ENCODE peak calls at places on chromosomes 16 and 17, in ten cellular contexts. One of them, this sample, is unnamed.

GRCh38 chr16:4556112-4556511 is at the start of gene C16orf96:
- DNase-seq in uterus: no peak
- DNase-seq in heart right ventricle: no peak
- DNase-seq in lower leg skin: no peak
- DNase-seq in activated B cell treated with CpG ODN at 0.5 μM for 24 hours: no peak
- DNase-seq in HFFc6: peak
- DNase-seq in AG04450: no peak
- DNase-seq in glutamatergic neuron: no peak
- DNase-seq in astrocyte of the spinal cord: no peak
- DNase-seq in right lobe of liver: no peak
- DNase-seq in this sample: no peak

GRCh38 chr16:66845080-66845410 is 831 bp downstream of the CA7 start:
- DNase-seq in uterus: peak
- DNase-seq in heart right ventricle: no peak
- DNase-seq in lower leg skin: no peak
- DNase-seq in activated B cell treated with CpG ODN at 0.5 μM for 24 hours: no peak
- DNase-seq in HFFc6: no peak
- DNase-seq in AG04450: no peak
- DNase-seq in glutamatergic neuron: no peak
- DNase-seq in astrocyte of the spinal cord: no peak
- DNase-seq in right lobe of liver: no peak
- DNase-seq in this sample: no peak

GRCh38 chr16:87552772-87553171 is 49.5 kb upstream of the JPH3 start:
- DNase-seq in uterus: no peak
- DNase-seq in heart right ventricle: no peak
- DNase-seq in lower leg skin: no peak
- DNase-seq in activated B cell treated with CpG ODN at 0.5 μM for 24 hours: no peak
- DNase-seq in HFFc6: no peak
- DNase-seq in AG04450: no peak
- DNase-seq in glutamatergic neuron: no peak
- DNase-seq in astrocyte of the spinal cord: no peak
- DNase-seq in right lobe of liver: no peak
- DNase-seq in this sample: no peak

GRCh38 chr17:14144513-14144912 is 75.2 kb downstream of the COX10 start:
- DNase-seq in uterus: no peak
- DNase-seq in heart right ventricle: no peak
- DNase-seq in lower leg skin: no peak
- DNase-seq in activated B cell treated with CpG ODN at 0.5 μM for 24 hours: no peak
- DNase-seq in HFFc6: no peak
- DNase-seq in AG04450: no peak
- DNase-seq in glutamatergic neuron: no peak
- DNase-seq in astrocyte of the spinal cord: no peak
- DNase-seq in right lobe of liver: no peak
- DNase-seq in this sample: no peak

GRCh38 chr16:69108069-69108904 is 2.8 kb downstream of the HAS3 start:
- DNase-seq in uterus: no peak
- DNase-seq in heart right ventricle: no peak
- DNase-seq in lower leg skin: no peak
- DNase-seq in activated B cell treated with CpG ODN at 0.5 μM for 24 hours: no peak
- DNase-seq in HFFc6: no peak
- DNase-seq in AG04450: no peak
- DNase-seq in glutamatergic neuron: no peak
- DNase-seq in astrocyte of the spinal cord: no peak
- DNase-seq in right lobe of liver: no peak
- DNase-seq in this sample: no peak

GRCh38 chr16:74773431-74774222 is 993 bp downstream of the FA2H start:
- DNase-seq in uterus: no peak
- DNase-seq in heart right ventricle: no peak
- DNase-seq in lower leg skin: no peak
- DNase-seq in activated B cell treated with CpG ODN at 0.5 μM for 24 hours: no peak
- DNase-seq in HFFc6: no peak
- DNase-seq in AG04450: no peak
- DNase-seq in glutamatergic neuron: no peak
- DNase-seq in astrocyte of the spinal cord: no peak
- DNase-seq in right lobe of liver: no peak
- DNase-seq in this sample: no peak

GRCh38 chr17:76048711-76049110 is 21.6 kb upstream of the EVPL start:
- DNase-seq in uterus: no peak
- DNase-seq in heart right ventricle: no peak
- DNase-seq in lower leg skin: no peak
- DNase-seq in activated B cell treated with CpG ODN at 0.5 μM for 24 hours: no peak
- DNase-seq in HFFc6: peak
- DNase-seq in AG04450: no peak
- DNase-seq in glutamatergic neuron: no peak
- DNase-seq in astrocyte of the spinal cord: peak
- DNase-seq in right lobe of liver: no peak
- DNase-seq in this sample: no peak

GRCh38 chr16:16029431-16030011 is 80.1 kb downstream of the ABCC1 start:
- DNase-seq in uterus: no peak
- DNase-seq in heart right ventricle: no peak
- DNase-seq in lower leg skin: no peak
- DNase-seq in activated B cell treated with CpG ODN at 0.5 μM for 24 hours: no peak
- DNase-seq in HFFc6: peak
- DNase-seq in AG04450: no peak
- DNase-seq in glutamatergic neuron: no peak
- DNase-seq in astrocyte of the spinal cord: no peak
- DNase-seq in right lobe of liver: no peak
- DNase-seq in this sample: no peak

GRCh38 chr17:50157891-50158290 is 7.4 kb upstream of the PPP1R9B start:
- DNase-seq in uterus: no peak
- DNase-seq in heart right ventricle: no peak
- DNase-seq in lower leg skin: no peak
- DNase-seq in activated B cell treated with CpG ODN at 0.5 μM for 24 hours: no peak
- DNase-seq in HFFc6: no peak
- DNase-seq in AG04450: no peak
- DNase-seq in glutamatergic neuron: no peak
- DNase-seq in astrocyte of the spinal cord: no peak
- DNase-seq in right lobe of liver: no peak
- DNase-seq in this sample: no peak

GRCh38 chr16:31206776-31207175 is 4.2 kb upstream of the PYCARD start:
- DNase-seq in uterus: no peak
- DNase-seq in heart right ventricle: no peak
- DNase-seq in lower leg skin: no peak
- DNase-seq in activated B cell treated with CpG ODN at 0.5 μM for 24 hours: no peak
- DNase-seq in HFFc6: no peak
- DNase-seq in AG04450: no peak
- DNase-seq in glutamatergic neuron: no peak
- DNase-seq in astrocyte of the spinal cord: no peak
- DNase-seq in right lobe of liver: no peak
- DNase-seq in this sample: no peak

GRCh38 chr16:740459-740763 is 386 bp downstream of the CIAO3 start:
- DNase-seq in uterus: no peak
- DNase-seq in heart right ventricle: no peak
- DNase-seq in lower leg skin: no peak
- DNase-seq in activated B cell treated with CpG ODN at 0.5 μM for 24 hours: no peak
- DNase-seq in HFFc6: no peak
- DNase-seq in AG04450: no peak
- DNase-seq in glutamatergic neuron: no peak
- DNase-seq in astrocyte of the spinal cord: no peak
- DNase-seq in right lobe of liver: no peak
- DNase-seq in this sample: no peak

GRCh38 chr17:77494664-77495435 is 354.1 kb downstream of the SEC14L1 start:
- DNase-seq in uterus: peak
- DNase-seq in heart right ventricle: peak
- DNase-seq in lower leg skin: peak
- DNase-seq in activated B cell treated with CpG ODN at 0.5 μM for 24 hours: peak
- DNase-seq in HFFc6: peak
- DNase-seq in AG04450: peak
- DNase-seq in glutamatergic neuron: peak
- DNase-seq in astrocyte of the spinal cord: peak
- DNase-seq in right lobe of liver: peak
- DNase-seq in this sample: peak

GRCh38 chr17:45162022-45162687 is 480 bp downstream of the HEXIM2 start:
- DNase-seq in uterus: no peak
- DNase-seq in heart right ventricle: peak
- DNase-seq in lower leg skin: no peak
- DNase-seq in activated B cell treated with CpG ODN at 0.5 μM for 24 hours: no peak
- DNase-seq in HFFc6: no peak
- DNase-seq in AG04450: no peak
- DNase-seq in glutamatergic neuron: no peak
- DNase-seq in astrocyte of the spinal cord: no peak
- DNase-seq in right lobe of liver: no peak
- DNase-seq in this sample: no peak

GRCh38 chr16:55543470-55543869 is 23.0 kb upstream of the CAPNS2 start:
- DNase-seq in uterus: no peak
- DNase-seq in heart right ventricle: no peak
- DNase-seq in lower leg skin: no peak
- DNase-seq in activated B cell treated with CpG ODN at 0.5 μM for 24 hours: no peak
- DNase-seq in HFFc6: peak
- DNase-seq in AG04450: no peak
- DNase-seq in glutamatergic neuron: no peak
- DNase-seq in astrocyte of the spinal cord: peak
- DNase-seq in right lobe of liver: no peak
- DNase-seq in this sample: no peak
- TF ChIP-seq CTCF in uterus: peak
- TF ChIP-seq CTCF in heart right ventricle: peak
- TF ChIP-seq CTCF in lower leg skin: no peak
- TF ChIP-seq CTCF in activated B cell treated with CpG ODN at 0.5 μM for 24 hours: no peak
- TF ChIP-seq CTCF in HFFc6: peak
- TF ChIP-seq CTCF in AG04450: peak
- TF ChIP-seq CTCF in glutamatergic neuron: peak
- TF ChIP-seq CTCF in astrocyte of the spinal cord: peak
- TF ChIP-seq CTCF in right lobe of liver: peak
- TF ChIP-seq CTCF in this sample: peak

GRCh38 chr16:85444879-85445778 is 168.0 kb upstream of the GSE1 start:
- DNase-seq in uterus: no peak
- DNase-seq in heart right ventricle: no peak
- DNase-seq in lower leg skin: no peak
- DNase-seq in activated B cell treated with CpG ODN at 0.5 μM for 24 hours: no peak
- DNase-seq in HFFc6: no peak
- DNase-seq in AG04450: no peak
- DNase-seq in glutamatergic neuron: no peak
- DNase-seq in astrocyte of the spinal cord: no peak
- DNase-seq in right lobe of liver: no peak
- DNase-seq in this sample: no peak
- TF ChIP-seq CTCF in uterus: no peak
- TF ChIP-seq CTCF in heart right ventricle: no peak
- TF ChIP-seq CTCF in lower leg skin: no peak
- TF ChIP-seq CTCF in activated B cell treated with CpG ODN at 0.5 μM for 24 hours: no peak
- TF ChIP-seq CTCF in HFFc6: no peak
- TF ChIP-seq CTCF in AG04450: no peak
- TF ChIP-seq CTCF in glutamatergic neuron: no peak
- TF ChIP-seq CTCF in astrocyte of the spinal cord: no peak
- TF ChIP-seq CTCF in right lobe of liver: no peak
- TF ChIP-seq CTCF in this sample: no peak

GRCh38 chr17:2935622-2936021 is 127.8 kb downstream of the OR1D5 start:
- DNase-seq in uterus: no peak
- DNase-seq in heart right ventricle: no peak
- DNase-seq in lower leg skin: no peak
- DNase-seq in activated B cell treated with CpG ODN at 0.5 μM for 24 hours: no peak
- DNase-seq in HFFc6: no peak
- DNase-seq in AG04450: no peak
- DNase-seq in glutamatergic neuron: no peak
- DNase-seq in astrocyte of the spinal cord: no peak
- DNase-seq in right lobe of liver: no peak
- DNase-seq in this sample: no peak

GRCh38 chr17:2936771-2937321 is 126.6 kb downstream of the OR1D5 start:
- DNase-seq in uterus: no peak
- DNase-seq in heart right ventricle: no peak
- DNase-seq in lower leg skin: no peak
- DNase-seq in activated B cell treated with CpG ODN at 0.5 μM for 24 hours: no peak
- DNase-seq in HFFc6: no peak
- DNase-seq in AG04450: no peak
- DNase-seq in glutamatergic neuron: no peak
- DNase-seq in astrocyte of the spinal cord: no peak
- DNase-seq in right lobe of liver: no peak
- DNase-seq in this sample: no peak

GRCh38 chr17:2936351-2936750 is 127.1 kb downstream of the OR1D5 start:
- DNase-seq in uterus: no peak
- DNase-seq in heart right ventricle: no peak
- DNase-seq in lower leg skin: no peak
- DNase-seq in activated B cell treated with CpG ODN at 0.5 μM for 24 hours: no peak
- DNase-seq in HFFc6: no peak
- DNase-seq in AG04450: no peak
- DNase-seq in glutamatergic neuron: no peak
- DNase-seq in astrocyte of the spinal cord: no peak
- DNase-seq in right lobe of liver: no peak
- DNase-seq in this sample: no peak

GRCh38 chr17:2939714-2940351 is 123.6 kb downstream of the OR1D5 start:
- DNase-seq in uterus: no peak
- DNase-seq in heart right ventricle: peak
- DNase-seq in lower leg skin: no peak
- DNase-seq in activated B cell treated with CpG ODN at 0.5 μM for 24 hours: no peak
- DNase-seq in HFFc6: no peak
- DNase-seq in AG04450: no peak
- DNase-seq in glutamatergic neuron: no peak
- DNase-seq in astrocyte of the spinal cord: no peak
- DNase-seq in right lobe of liver: no peak
- DNase-seq in this sample: no peak

GRCh38 chr17:2937331-2938003 is 125.9 kb downstream of the OR1D5 start:
- DNase-seq in uterus: no peak
- DNase-seq in heart right ventricle: no peak
- DNase-seq in lower leg skin: no peak
- DNase-seq in activated B cell treated with CpG ODN at 0.5 μM for 24 hours: no peak
- DNase-seq in HFFc6: peak
- DNase-seq in AG04450: no peak
- DNase-seq in glutamatergic neuron: no peak
- DNase-seq in astrocyte of the spinal cord: no peak
- DNase-seq in right lobe of liver: no peak
- DNase-seq in this sample: no peak
- TF ChIP-seq CTCF in uterus: no peak
- TF ChIP-seq CTCF in heart right ventricle: no peak
- TF ChIP-seq CTCF in lower leg skin: no peak
- TF ChIP-seq CTCF in activated B cell treated with CpG ODN at 0.5 μM for 24 hours: no peak
- TF ChIP-seq CTCF in HFFc6: peak
- TF ChIP-seq CTCF in AG04450: peak
- TF ChIP-seq CTCF in glutamatergic neuron: no peak
- TF ChIP-seq CTCF in astrocyte of the spinal cord: peak
- TF ChIP-seq CTCF in right lobe of liver: no peak
- TF ChIP-seq CTCF in this sample: no peak

GRCh38 chr17:78815696-78816095 is 24.9 kb downstream of the USP36 start:
- DNase-seq in uterus: no peak
- DNase-seq in heart right ventricle: no peak
- DNase-seq in lower leg skin: no peak
- DNase-seq in activated B cell treated with CpG ODN at 0.5 μM for 24 hours: no peak
- DNase-seq in HFFc6: no peak
- DNase-seq in AG04450: no peak
- DNase-seq in glutamatergic neuron: no peak
- DNase-seq in astrocyte of the spinal cord: no peak
- DNase-seq in right lobe of liver: no peak
- DNase-seq in this sample: no peak

GRCh38 chr17:78817123-78817522 is 23.5 kb downstream of the USP36 start:
- DNase-seq in uterus: no peak
- DNase-seq in heart right ventricle: no peak
- DNase-seq in lower leg skin: no peak
- DNase-seq in activated B cell treated with CpG ODN at 0.5 μM for 24 hours: no peak
- DNase-seq in HFFc6: no peak
- DNase-seq in AG04450: no peak
- DNase-seq in glutamatergic neuron: no peak
- DNase-seq in astrocyte of the spinal cord: no peak
- DNase-seq in right lobe of liver: no peak
- DNase-seq in this sample: no peak

GRCh38 chr17:78808106-78808635 is 26.1 kb upstream of the CYTH1 start:
- DNase-seq in uterus: no peak
- DNase-seq in heart right ventricle: no peak
- DNase-seq in lower leg skin: no peak
- DNase-seq in activated B cell treated with CpG ODN at 0.5 μM for 24 hours: no peak
- DNase-seq in HFFc6: peak
- DNase-seq in AG04450: no peak
- DNase-seq in glutamatergic neuron: no peak
- DNase-seq in astrocyte of the spinal cord: no peak
- DNase-seq in right lobe of liver: no peak
- DNase-seq in this sample: no peak

GRCh38 chr17:78818152-78818846 is 22.3 kb downstream of the USP36 start:
- DNase-seq in uterus: no peak
- DNase-seq in heart right ventricle: no peak
- DNase-seq in lower leg skin: no peak
- DNase-seq in activated B cell treated with CpG ODN at 0.5 μM for 24 hours: no peak
- DNase-seq in HFFc6: no peak
- DNase-seq in AG04450: no peak
- DNase-seq in glutamatergic neuron: no peak
- DNase-seq in astrocyte of the spinal cord: no peak
- DNase-seq in right lobe of liver: peak
- DNase-seq in this sample: no peak

GRCh38 chr17:78812849-78813248 is 27.8 kb downstream of the USP36 start:
- DNase-seq in uterus: no peak
- DNase-seq in heart right ventricle: no peak
- DNase-seq in lower leg skin: no peak
- DNase-seq in activated B cell treated with CpG ODN at 0.5 μM for 24 hours: no peak
- DNase-seq in HFFc6: no peak
- DNase-seq in AG04450: no peak
- DNase-seq in glutamatergic neuron: no peak
- DNase-seq in astrocyte of the spinal cord: no peak
- DNase-seq in right lobe of liver: peak
- DNase-seq in this sample: no peak
- TF ChIP-seq CTCF in uterus: no peak
- TF ChIP-seq CTCF in heart right ventricle: no peak
- TF ChIP-seq CTCF in lower leg skin: no peak
- TF ChIP-seq CTCF in activated B cell treated with CpG ODN at 0.5 μM for 24 hours: no peak
- TF ChIP-seq CTCF in HFFc6: no peak
- TF ChIP-seq CTCF in AG04450: no peak
- TF ChIP-seq CTCF in glutamatergic neuron: no peak
- TF ChIP-seq CTCF in astrocyte of the spinal cord: no peak
- TF ChIP-seq CTCF in right lobe of liver: no peak
- TF ChIP-seq CTCF in this sample: no peak

This sample was measured in CD14-positive monocyte.